ENCODE peak calls at places on chromosomes 7 and 10, in four cellular contexts. M, Y, P and H are unnamed samples.

GRCh38 chr10:119135517-119135890 is 30.0 kb downstream of the SFXN4 start:
- DNase-seq in Y (no peak), P (no peak), M (no peak), H (no peak)

GRCh38 chr7:106216517-106217088 is 68.2 kb downstream of the NAMPT start:
- DNase-seq in M (no peak), P (peak; percentile 38), Y (peak; percentile 5), H (no peak)

GRCh38 chr10:74593470-74593869 is 232.9 kb upstream of the KAT6B start:
- DNase-seq in M (no peak), Y (no peak), P (no peak), H (no peak)

GRCh38 chr10:19245889-19246841 is 197.6 kb downstream of the MALRD1 start:
- DNase-seq in Y (no peak), P (no peak), M (no peak), H (no peak)

GRCh38 chr7:117065585-117066150 is 112.4 kb downstream of the ST7 start:
- DNase-seq in P (no peak), Y (no peak), M (no peak), H (no peak)

GRCh38 chr10:802506-802905 is 113.0 kb upstream of the DIP2C start:
- DNase-seq in P (no peak), Y (no peak), M (no peak), H (peak; percentile 62)

GRCh38 chr7:1677206-1678069 is 7.4 kb downstream of the ELFN1 start:
- DNase-seq in Y (no peak), M (peak; percentile 47), P (no peak), H (peak; percentile 22)

GRCh38 chr10:33706191-33706590 is 371.7 kb upstream of the NRP1 start:
- DNase-seq in Y (no peak), M (no peak), P (no peak), H (no peak)

GRCh38 chr10:36089790-36090391 is 447.8 kb upstream of the FZD8 start:
- DNase-seq in Y (no peak), M (no peak), P (no peak), H (no peak)

GRCh38 chr10:63720072-63720537 is 198.9 kb downstream of the REEP3 start:
- DNase-seq in P (no peak), Y (peak; percentile 88), M (no peak), H (no peak)

GRCh38 chr10:3780766-3781457 is 4.1 kb downstream of the KLF6 start:
- DNase-seq in P (no peak), Y (no peak), M (peak; percentile 83), H (peak; percentile 73)

GRCh38 chr7:30770936-30771858 is at the start of gene MINDY4:
- DNase-seq in M (peak; percentile 93), P (no peak), Y (peak; percentile 76), H (peak; percentile 86)

GRCh38 chr10:118047363-118047719 is 600 bp upstream of the RAB11FIP2 start:
- DNase-seq in M (peak; percentile 80), P (no peak), Y (peak; percentile 14), H (no peak)

GRCh38 chr7:27921081-27921836 is 181.3 kb downstream of the TAX1BP1 start:
- DNase-seq in Y (peak; percentile 71), M (no peak), P (no peak), H (no peak)

GRCh38 chr7:608954-609711 is 89.5 kb upstream of the PDGFA start:
- DNase-seq in M (peak; percentile 66), Y (no peak), P (no peak), H (peak; percentile 55)

GRCh38 chr10:29270883-29271282 is 18.0 kb upstream of the LYZL1 start:
- DNase-seq in Y (no peak), M (no peak), P (no peak), H (no peak)

GRCh38 chr7:144027070-144027469 is 21.7 kb upstream of the OR2A5 start:
- DNase-seq in P (no peak), Y (peak; percentile 48), M (no peak), H (no peak)

GRCh38 chr10:126321455-126321854 is 66.8 kb downstream of the ADAM12 start:
- DNase-seq in M (no peak), Y (no peak), P (no peak), H (no peak)

GRCh38 chr7:68041559-68041958 is 1044.9 kb downstream of the TYW1 start:
- DNase-seq in Y (no peak), M (no peak), P (no peak), H (no peak)

GRCh38 chr7:144526912-144527610 is 123.6 kb upstream of the NOBOX start:
- DNase-seq in P (no peak), Y (no peak), M (no peak), H (no peak)

GRCh38 chr7:116573541-116573940 is 48.7 kb downstream of the CAV1 start:
- DNase-seq in P (no peak), M (no peak), Y (no peak), H (no peak)

GRCh38 chr7:27211084-27211446 is 11.2 kb upstream of the HOXA13 start:
- DNase-seq in Y (no peak), M (no peak), P (no peak), H (no peak)

GRCh38 chr7:26515462-26515861 is 223.8 kb downstream of the SNX10 start:
- DNase-seq in P (no peak), M (no peak), Y (peak; percentile 51), H (no peak)

GRCh38 chr7:88092676-88092999 is 127.2 kb downstream of the SRI start:
- DNase-seq in M (no peak), P (no peak), Y (no peak), H (no peak)

GRCh38 chr7:94696981-94697670 is 41.2 kb upstream of the SGCE start:
- DNase-seq in Y (peak; percentile 15), P (peak; percentile 14), M (no peak), H (peak; percentile 60)

DNA sequence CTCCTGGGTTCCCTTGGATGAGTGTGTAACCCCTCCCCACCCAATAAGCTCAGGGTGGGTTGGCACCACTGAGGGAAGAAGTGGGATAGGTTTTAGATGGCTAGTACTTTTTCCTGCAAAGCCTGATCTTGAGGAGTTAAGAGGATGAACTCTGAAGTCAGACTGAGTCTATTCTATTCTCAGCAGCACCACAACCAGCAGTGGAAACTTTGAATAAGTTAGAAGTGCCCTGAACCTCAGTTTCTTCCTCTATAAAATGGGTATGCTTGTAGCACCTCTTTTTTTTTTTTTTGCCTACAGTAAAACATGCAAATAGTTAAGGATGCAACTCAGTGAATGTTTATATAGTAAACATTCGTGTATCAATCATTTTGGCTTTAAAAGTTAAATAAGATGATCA is 7.1 kb downstream of the NKX2-3 start:
- DNase-seq in P (no peak), Y (no peak), M (no peak), H (no peak)
- H3K27me3 ChIP-seq in P (no peaks in the 10 kb centered on the region), Y (peaks cover 22% of the 10 kb centered on the region), M (peaks cover 84% of the 10 kb centered on the region), H (peaks cover 94% of the 10 kb centered on the region)

GRCh38 chr7:47377741-47378140 is 204.2 kb downstream of the TNS3 start:
- DNase-seq in Y (no peak), M (peak; percentile 30), P (no peak), H (no peak)
- H3K4me1 ChIP-seq in Y (no peaks in the 10 kb centered on the region), M (peaks cover 33% of the 10 kb centered on the region), P (peaks cover 30% of the 10 kb centered on the region), H (peaks cover 14% of the 10 kb centered on the region)

GRCh38 chr10:133022784-133023115 is 65.0 kb upstream of the ADGRA1 start:
- DNase-seq in P (no peak), Y (no peak), M (no peak), H (no peak)
- H3K27me3 ChIP-seq in P (no peaks in the 10 kb centered on the region), Y (no peaks in the 10 kb centered on the region), M (peaks cover 15% of the 10 kb centered on the region), H (no peaks in the 10 kb centered on the region)

DNA sequence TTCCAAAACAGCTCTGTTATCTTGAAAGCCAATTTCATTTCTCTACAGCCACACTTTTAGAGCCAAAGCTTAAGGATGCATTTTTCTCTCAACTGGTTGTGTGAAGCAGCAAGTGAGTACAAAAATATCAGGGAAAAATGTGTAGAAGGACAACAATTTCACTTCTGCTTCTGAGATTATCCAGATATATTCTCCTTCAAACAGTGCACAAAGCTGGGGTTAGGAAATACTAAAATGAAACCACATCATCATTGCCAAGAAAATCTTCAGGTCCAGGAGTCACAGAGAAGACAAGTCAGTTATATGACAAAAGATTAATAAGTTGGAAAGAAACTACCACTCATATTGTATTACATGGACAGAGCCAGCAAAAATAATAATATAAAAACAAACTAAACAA is 16.2 kb downstream of the SGMS1 start:
- DNase-seq in M (no peak), P (no peak), Y (no peak), H (no peak)
- H3K4me1 ChIP-seq in M (peaks cover 68% of the 10 kb centered on the region), P (peaks cover 58% of the 10 kb centered on the region), Y (peaks cover 31% of the 10 kb centered on the region), H (peaks cover 32% of the 10 kb centered on the region)

GRCh38 chr7:127616709-127617108 is 1.2 kb downstream of the PAX4 start:
- DNase-seq in Y (no peak), M (no peak), P (no peak), H (no peak)
- H3K27me3 ChIP-seq in Y (peaks cover 3% of the 10 kb centered on the region), M (peaks cover 48% of the 10 kb centered on the region), P (no peaks in the 10 kb centered on the region), H (peaks cover 17% of the 10 kb centered on the region)

GRCh38 chr10:102297132-102297531 is 51.8 kb downstream of the GBF1 start:
- DNase-seq in P (no peak), Y (no peak), M (no peak), H (no peak)

GRCh38 chr10:102300289-102300843 is 55.0 kb downstream of the GBF1 start:
- DNase-seq in P (no peak), Y (no peak), M (no peak), H (no peak)

GRCh38 chr10:102302611-102303010 is 57.3 kb downstream of the GBF1 start:
- DNase-seq in P (no peak), M (no peak), Y (no peak), H (no peak)

GRCh38 chr10:102299873-102300272 is 54.5 kb downstream of the GBF1 start:
- DNase-seq in M (no peak), Y (no peak), P (no peak), H (no peak)

DNA sequence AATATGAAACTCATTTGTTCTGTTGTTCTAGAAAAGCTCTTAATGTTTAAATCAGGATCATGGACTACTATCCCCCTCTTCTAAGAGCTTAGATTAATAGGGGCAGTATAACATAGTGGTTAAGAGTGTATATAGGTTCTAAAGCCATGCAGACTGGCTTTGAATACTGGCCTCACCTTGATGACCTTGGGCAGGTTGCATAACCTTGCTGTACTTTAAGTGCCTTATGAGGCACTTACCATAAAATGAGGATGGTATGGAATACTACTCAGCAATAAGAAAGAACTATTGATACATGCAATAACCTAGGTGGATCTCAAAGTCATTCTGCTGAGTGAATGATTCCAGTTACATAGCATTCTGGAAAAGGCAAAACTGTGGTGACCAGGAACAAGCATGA is 53.6 kb downstream of the GBF1 start:
- DNase-seq in M (no peak), Y (no peak), P (no peak), H (no peak)
- H3K4me1 ChIP-seq in M (peaks cover 12% of the 10 kb centered on the region), Y (peaks cover 5% of the 10 kb centered on the region), P (peaks cover 9% of the 10 kb centered on the region), H (peaks cover 14% of the 10 kb centered on the region)

DNA sequence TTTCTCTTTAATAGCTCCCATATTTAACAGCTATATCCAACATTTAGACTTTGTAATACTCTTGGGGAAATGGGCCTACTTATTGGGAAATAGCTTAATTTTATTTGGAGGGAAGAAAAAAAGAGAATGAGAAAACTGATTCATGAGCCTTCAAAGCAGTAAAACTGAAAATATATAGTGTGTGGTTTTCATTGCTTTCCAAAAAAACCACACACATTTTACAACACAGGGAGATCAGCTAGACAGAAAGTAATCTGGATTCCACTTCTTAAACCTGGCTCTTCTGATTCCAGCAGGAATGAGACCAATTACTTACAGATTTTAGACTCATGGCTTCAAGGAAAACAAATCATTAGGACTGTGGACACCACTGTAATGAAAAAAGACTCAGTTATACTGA is 48.7 kb downstream of the CH25H start:
- DNase-seq in P (no peak), M (no peak), Y (no peak), H (no peak)
- H3K27me3 ChIP-seq in P (no peaks in the 10 kb centered on the region), M (no peaks in the 10 kb centered on the region), Y (no peaks in the 10 kb centered on the region), H (no peaks in the 10 kb centered on the region)

DNA sequence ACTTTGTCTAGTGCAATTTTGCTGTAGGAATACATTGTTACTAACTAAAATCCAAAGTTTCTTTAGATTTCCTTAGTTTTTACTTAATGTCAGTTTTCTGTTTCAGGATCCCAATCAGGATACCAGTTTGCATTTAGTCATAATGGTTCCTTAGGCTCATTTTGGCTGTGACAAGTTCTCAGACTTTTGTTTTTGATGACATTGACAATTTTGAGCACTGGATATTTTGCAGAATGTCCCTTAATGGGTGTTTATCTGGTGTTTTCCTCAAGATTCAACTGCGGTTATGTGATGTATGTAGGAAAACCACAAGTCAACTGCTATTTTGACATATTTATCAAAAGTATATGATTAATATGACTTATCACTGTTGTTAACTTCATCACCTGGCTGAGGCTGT is 482.6 kb downstream of the PCDH15 start:
- DNase-seq in P (no peak), M (no peak), Y (no peak), H (no peak)
- H3K4me1 ChIP-seq in P (no peaks in the 10 kb centered on the region), M (no peaks in the 10 kb centered on the region), Y (no peaks in the 10 kb centered on the region), H (no peaks in the 10 kb centered on the region)